ENCODE peak calls at places on chromosome 14, in five cellular contexts. One of them, this sample, is unnamed.

GRCh38 chr14:62117718-62118164 is 355.5 kb downstream of the SNAPC1 start:
- DNase-seq in H9: no peak
- DNase-seq in WTC11: no peak
- DNase-seq in MCF 10A: no peak
- DNase-seq in HL-60: no peak
- DNase-seq in this sample: no peak

GRCh38 chr14:99644723-99645544 is at the start of gene HHIPL1:
- DNase-seq in H9: no peak
- DNase-seq in WTC11: peak
- DNase-seq in MCF 10A: no peak
- DNase-seq in HL-60: no peak
- DNase-seq in this sample: no peak

GRCh38 chr14:99910337-99911268 is 117.4 kb downstream of the EML1 start:
- DNase-seq in H9: no peak
- DNase-seq in WTC11: no peak
- DNase-seq in MCF 10A: peak
- DNase-seq in HL-60: no peak
- DNase-seq in this sample: no peak

GRCh38 chr14:44418856-44419255 is 88.2 kb downstream of the FSCB start:
- DNase-seq in H9: no peak
- DNase-seq in WTC11: no peak
- DNase-seq in MCF 10A: no peak
- DNase-seq in HL-60: no peak
- DNase-seq in this sample: no peak

GRCh38 chr14:102323102-102323501 is 3.6 kb downstream of the ZNF839 start:
- DNase-seq in H9: peak
- DNase-seq in WTC11: peak
- DNase-seq in MCF 10A: peak
- DNase-seq in HL-60: no peak
- DNase-seq in this sample: peak

GRCh38 chr14:105156414-105157375 is 11.9 kb downstream of the JAG2 start:
- DNase-seq in H9: no peak
- DNase-seq in WTC11: no peak
- DNase-seq in MCF 10A: no peak
- DNase-seq in HL-60: no peak
- DNase-seq in this sample: no peak

GRCh38 chr14:106586098-106586704 is 1059.8 kb downstream of the TMEM121 start:
- DNase-seq in H9: no peak
- DNase-seq in WTC11: no peak
- DNase-seq in MCF 10A: peak
- DNase-seq in HL-60: peak
- DNase-seq in this sample: no peak

GRCh38 chr14:50773632-50774541 is 57.1 kb downstream of the NIN start:
- DNase-seq in H9: peak
- DNase-seq in WTC11: peak
- DNase-seq in MCF 10A: peak
- DNase-seq in HL-60: no peak
- DNase-seq in this sample: no peak

GRCh38 chr14:104433401-104434213 is 146.0 kb upstream of the C14orf180 start:
- DNase-seq in H9: peak
- DNase-seq in WTC11: peak
- DNase-seq in MCF 10A: no peak
- DNase-seq in HL-60: no peak
- DNase-seq in this sample: peak

GRCh38 chr14:100308112-100308792 is 2.0 kb upstream of the SLC25A29 start:
- DNase-seq in H9: no peak
- DNase-seq in WTC11: no peak
- DNase-seq in MCF 10A: no peak
- DNase-seq in HL-60: no peak
- DNase-seq in this sample: no peak

GRCh38 chr14:68961781-68962584 is 17.1 kb downstream of the ACTN1 start:
- DNase-seq in H9: peak
- DNase-seq in WTC11: peak
- DNase-seq in MCF 10A: peak
- DNase-seq in HL-60: no peak
- DNase-seq in this sample: no peak

GRCh38 chr14:92586001-92586947 is 72.7 kb downstream of the RIN3 start:
- DNase-seq in H9: no peak
- DNase-seq in WTC11: no peak
- DNase-seq in MCF 10A: peak
- DNase-seq in HL-60: peak
- DNase-seq in this sample: no peak

GRCh38 chr14:102363182-102363952 is 626 bp downstream of the TECPR2 start:
- DNase-seq in H9: no peak
- DNase-seq in WTC11: peak
- DNase-seq in MCF 10A: peak
- DNase-seq in HL-60: no peak
- DNase-seq in this sample: no peak

GRCh38 chr14:72737560-72737943 is 156.3 kb downstream of the DPF3 start:
- DNase-seq in H9: peak
- DNase-seq in WTC11: no peak
- DNase-seq in MCF 10A: no peak
- DNase-seq in HL-60: no peak
- DNase-seq in this sample: no peak

GRCh38 chr14:24115451-24116110 is 832 bp upstream of the NRL start:
- DNase-seq in H9: no peak
- DNase-seq in WTC11: no peak
- DNase-seq in MCF 10A: no peak
- DNase-seq in HL-60: no peak
- DNase-seq in this sample: no peak

GRCh38 chr14:105107351-105107750 is 42.1 kb upstream of the GPR132 start:
- DNase-seq in H9: no peak
- DNase-seq in WTC11: no peak
- DNase-seq in MCF 10A: no peak
- DNase-seq in HL-60: no peak
- DNase-seq in this sample: no peak

DNA sequence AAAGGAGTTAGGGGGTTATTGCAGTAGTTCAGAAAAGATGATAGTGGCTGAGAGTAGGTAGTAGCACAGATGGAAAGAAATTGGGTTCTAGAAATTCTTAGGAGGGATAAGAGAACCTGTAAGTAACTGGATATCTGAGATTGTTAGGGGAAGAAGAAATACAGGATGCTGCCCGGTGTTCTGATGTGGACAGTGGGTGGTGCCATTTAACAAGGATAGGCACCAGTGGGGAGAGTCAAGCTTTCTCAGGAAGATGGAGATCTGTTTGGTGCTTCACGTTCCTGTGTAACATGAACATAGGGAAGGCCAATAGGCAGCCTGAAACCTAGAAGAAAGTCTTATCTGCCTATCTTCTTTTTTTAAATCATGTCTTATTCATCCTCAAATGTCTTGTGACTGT is 245.9 kb downstream of the NPAS3 start:
- DNase-seq in H9: no peak
- DNase-seq in WTC11: no peak
- DNase-seq in MCF 10A: peak
- DNase-seq in HL-60: no peak
- DNase-seq in this sample: no peak
- TF ChIP-seq CTCF in H9: peak
- TF ChIP-seq CTCF in WTC11: no peak
- TF ChIP-seq CTCF in MCF 10A: peak
- TF ChIP-seq CTCF in HL-60: no peak
- TF ChIP-seq CTCF in this sample: no peak

DNA sequence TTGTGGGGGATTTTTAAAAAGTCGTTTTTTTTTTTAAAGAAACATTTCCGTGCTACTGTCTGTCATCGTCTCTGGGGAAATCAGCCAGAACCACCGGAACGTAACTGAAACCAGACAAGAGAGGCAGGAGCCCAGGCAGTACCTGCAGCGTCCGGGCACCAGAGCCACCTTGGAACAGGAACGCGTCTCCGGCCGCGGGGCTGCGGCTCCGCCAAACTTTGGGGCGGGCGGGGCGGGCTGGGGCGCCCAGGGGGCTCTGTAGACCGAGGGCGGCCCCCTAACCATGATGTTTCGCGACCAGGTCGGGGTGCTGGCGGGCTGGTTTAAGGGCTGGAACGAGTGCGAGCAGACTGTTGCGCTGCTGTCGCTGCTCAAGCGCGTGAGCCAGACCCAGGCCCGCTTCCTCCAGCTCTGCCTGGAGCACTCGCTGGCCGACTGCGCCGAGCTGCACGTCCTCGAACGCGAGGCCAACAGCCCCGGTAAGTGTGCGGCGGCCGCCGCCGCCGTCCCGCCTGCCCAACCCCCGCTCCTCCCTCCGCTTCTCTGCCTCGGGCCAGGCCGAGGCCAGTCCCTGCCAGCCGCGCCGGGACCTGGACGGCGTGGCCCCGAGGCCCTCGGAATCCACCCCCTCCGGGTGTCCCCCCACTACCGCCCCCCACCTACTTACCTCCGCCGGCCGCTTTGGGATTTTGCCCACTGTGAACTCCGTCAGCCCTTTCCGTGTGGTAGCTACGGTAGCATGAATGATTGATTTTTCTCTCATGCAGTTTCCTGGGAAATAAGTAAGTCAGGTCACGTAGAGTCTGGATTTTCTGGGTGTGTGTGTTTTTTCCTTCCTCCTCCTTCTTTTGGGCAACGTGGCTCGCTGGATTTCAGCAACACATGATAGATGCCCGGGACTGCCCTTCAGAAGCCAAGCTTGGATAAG is 970 bp downstream of the SAMD4A start:
- DNase-seq in H9: peak
- DNase-seq in WTC11: peak
- DNase-seq in MCF 10A: peak
- DNase-seq in HL-60: no peak
- DNase-seq in this sample: peak
- TF ChIP-seq CTCF in H9: no peak
- TF ChIP-seq CTCF in WTC11: no peak
- TF ChIP-seq CTCF in MCF 10A: no peak
- TF ChIP-seq CTCF in HL-60: no peak
- TF ChIP-seq CTCF in this sample: no peak

DNA sequence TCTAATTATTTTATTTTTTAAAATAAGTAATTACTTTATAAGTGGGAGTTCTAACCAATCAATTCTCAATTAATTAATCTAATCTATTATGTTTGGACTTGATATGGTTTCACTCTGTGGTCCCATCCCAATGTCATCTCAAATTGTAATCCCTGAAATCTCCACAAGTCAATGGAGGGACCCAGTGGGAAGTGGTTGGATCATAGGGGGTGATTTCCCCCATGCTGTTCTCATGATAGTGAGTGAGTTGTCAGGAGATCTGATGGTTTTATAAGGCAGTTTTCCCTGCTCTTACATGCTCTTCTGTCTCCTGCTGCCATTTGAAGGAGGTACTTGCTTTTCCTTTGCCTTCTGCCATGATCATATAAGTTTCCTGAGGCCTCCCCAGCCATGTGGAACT is 836.1 kb downstream of the GALC start:
- DNase-seq in H9: no peak
- DNase-seq in WTC11: no peak
- DNase-seq in MCF 10A: no peak
- DNase-seq in HL-60: no peak
- DNase-seq in this sample: no peak
- TF ChIP-seq CTCF in H9: no peak
- TF ChIP-seq CTCF in WTC11: no peak
- TF ChIP-seq CTCF in MCF 10A: no peak
- TF ChIP-seq CTCF in HL-60: no peak
- TF ChIP-seq CTCF in this sample: no peak

DNA sequence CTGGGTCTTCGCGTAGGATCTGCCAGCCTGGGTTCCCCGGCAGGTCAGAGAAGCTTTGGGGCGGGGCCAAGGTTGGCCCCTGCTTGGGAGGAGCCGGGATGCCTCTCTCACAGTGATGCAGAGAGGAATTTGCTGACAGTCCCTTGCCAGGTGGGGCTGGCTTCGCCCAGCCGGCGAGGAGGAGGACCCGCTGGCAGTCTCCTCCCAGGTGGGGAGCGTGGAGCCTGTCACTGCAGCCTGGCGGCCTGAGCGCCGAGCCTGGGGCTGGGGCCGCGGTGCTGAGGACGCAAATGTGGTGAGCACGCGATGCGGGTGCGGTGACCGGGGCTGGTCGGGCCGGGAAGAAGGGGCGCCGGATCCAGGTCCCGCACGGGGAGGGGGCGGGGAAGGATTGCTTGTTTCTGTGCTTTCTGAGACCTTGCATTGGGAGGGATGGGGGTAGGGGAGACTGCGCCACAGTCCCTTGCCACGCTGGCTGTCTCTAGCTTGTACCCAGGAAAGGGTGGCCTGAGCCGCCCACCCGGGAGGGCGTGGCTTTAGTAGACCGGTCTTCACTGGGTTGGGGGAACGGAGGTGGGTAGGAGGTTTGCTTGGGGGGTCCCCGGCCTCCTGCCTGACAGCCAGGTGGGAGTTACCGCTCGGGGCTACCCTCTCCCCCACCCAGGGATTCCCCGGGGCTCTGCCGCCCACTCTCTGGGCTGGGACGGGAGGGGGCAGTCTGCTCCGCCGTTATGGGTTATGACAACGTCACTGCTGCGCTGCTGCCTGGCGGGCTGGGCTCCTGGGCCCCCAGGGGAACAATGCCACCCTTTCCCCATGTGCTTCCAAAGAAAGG is at the start of gene TMEM63C:
- DNase-seq in H9: peak
- DNase-seq in WTC11: peak
- DNase-seq in MCF 10A: peak
- DNase-seq in HL-60: peak
- DNase-seq in this sample: no peak
- TF ChIP-seq CTCF in H9: no peak
- TF ChIP-seq CTCF in WTC11: no peak
- TF ChIP-seq CTCF in MCF 10A: no peak
- TF ChIP-seq CTCF in HL-60: no peak
- TF ChIP-seq CTCF in this sample: no peak

GRCh38 chr14:75281691-75282000 is 3.0 kb downstream of the FOS start:
- DNase-seq in H9: no peak
- DNase-seq in WTC11: no peak
- DNase-seq in MCF 10A: no peak
- DNase-seq in HL-60: no peak
- DNase-seq in this sample: no peak

GRCh38 chr14:75283884-75284563 is 5.4 kb downstream of the FOS start:
- DNase-seq in H9: no peak
- DNase-seq in WTC11: no peak
- DNase-seq in MCF 10A: no peak
- DNase-seq in HL-60: peak
- DNase-seq in this sample: peak

GRCh38 chr14:75285331-75285730 is 6.7 kb downstream of the FOS start:
- DNase-seq in H9: no peak
- DNase-seq in WTC11: no peak
- DNase-seq in MCF 10A: no peak
- DNase-seq in HL-60: no peak
- DNase-seq in this sample: no peak

GRCh38 chr14:75282166-75282547 is 3.5 kb downstream of the FOS start:
- DNase-seq in H9: no peak
- DNase-seq in WTC11: no peak
- DNase-seq in MCF 10A: no peak
- DNase-seq in HL-60: no peak
- DNase-seq in this sample: no peak

GRCh38 chr14:75283162-75283883 is 4.7 kb downstream of the FOS start:
- DNase-seq in H9: no peak
- DNase-seq in WTC11: no peak
- DNase-seq in MCF 10A: no peak
- DNase-seq in HL-60: peak
- DNase-seq in this sample: peak
- TF ChIP-seq CTCF in H9: no peak
- TF ChIP-seq CTCF in WTC11: no peak
- TF ChIP-seq CTCF in MCF 10A: peak
- TF ChIP-seq CTCF in HL-60: no peak
- TF ChIP-seq CTCF in this sample: peak

This sample was measured in CD14-positive monocyte.